ENCODE peak calls at places on chromosomes 3 and 15, in nine cellular contexts. J, N, W, G, P, I, O, T and L are unnamed samples.

GRCh38 chr3:81443948-81444347 is 317.5 kb downstream of the GBE1 start:
- DNase-seq in J (no peak), N (no peak), W (no peak), G (no peak), P (no peak), I (no peak), O (no peak), T (no peak), L (no peak)

GRCh38 chr3:61345020-61345419 is 93.8 kb upstream of the FHIT start:
- DNase-seq in J (no peak), N (no peak), W (no peak), G (no peak), P (no peak), I (no peak), O (no peak), T (no peak), L (no peak)

GRCh38 chr3:126424039-126424717 is 29.5 kb downstream of the CFAP100 start:
- DNase-seq in J (no peak), N (peak; percentile 17), W (no peak), G (no peak), P (peak; percentile 39), I (no peak), O (peak; percentile 46), T (peak; percentile 19), L (no peak)

GRCh38 chr15:34804776-34805175 is 9.4 kb upstream of the ACTC1 start:
- DNase-seq in J (no peak), N (no peak), W (no peak), G (no peak), P (no peak), I (no peak), O (no peak), T (no peak), L (no peak)

GRCh38 chr15:81410318-81410753 is 36.3 kb upstream of the TMC3 start:
- DNase-seq in J (peak; percentile 54), N (no peak), W (no peak), G (no peak), P (peak; percentile 62), I (no peak), O (peak; percentile 77), T (peak; percentile 57), L (no peak)

GRCh38 chr15:29103825-29104565 is 165.6 kb downstream of the NSMCE3 start:
- DNase-seq in J (no peak), N (peak; percentile 44), W (no peak), G (peak; percentile 58), P (peak; percentile 92), I (no peak), O (peak; percentile 78), T (no peak), L (peak; percentile 34)

GRCh38 chr3:21328982-21329381 is 422.0 kb downstream of the ZNF385D start:
- DNase-seq in J (no peak), N (no peak), W (no peak), G (no peak), P (no peak), I (no peak), O (no peak), T (peak; percentile 11), L (no peak)

GRCh38 chr3:18655827-18656226 is 230.7 kb upstream of the SATB1 start:
- DNase-seq in J (no peak), N (no peak), W (no peak), G (no peak), P (no peak), I (no peak), O (no peak), T (no peak), L (no peak)

GRCh38 chr15:48563944-48564343 is 81.6 kb downstream of the FBN1 start:
- DNase-seq in J (no peak), N (no peak), W (no peak), G (no peak), P (no peak), I (no peak), O (no peak), T (no peak), L (no peak)

GRCh38 chr15:101203607-101204006 is 48.2 kb downstream of the CHSY1 start:
- DNase-seq in J (no peak), N (no peak), W (no peak), G (no peak), P (no peak), I (no peak), O (no peak), T (no peak), L (no peak)

GRCh38 chr3:111765136-111765535 is 93.9 kb upstream of the PHLDB2 start:
- DNase-seq in J (no peak), N (no peak), W (no peak), G (no peak), P (no peak), I (no peak), O (no peak), T (no peak), L (no peak)

GRCh38 chr3:111763101-111763500 is 96.0 kb upstream of the PHLDB2 start:
- DNase-seq in J (no peak), N (no peak), W (no peak), G (no peak), P (no peak), I (no peak), O (no peak), T (no peak), L (no peak)

GRCh38 chr3:111762535-111762934 is 96.5 kb upstream of the PHLDB2 start:
- DNase-seq in J (no peak), N (no peak), W (no peak), G (no peak), P (no peak), I (no peak), O (no peak), T (no peak), L (no peak)

GRCh38 chr3:111763968-111764367 is 95.1 kb upstream of the PHLDB2 start:
- DNase-seq in J (no peak), N (no peak), W (no peak), G (no peak), P (no peak), I (no peak), O (no peak), T (no peak), L (no peak)

DNA sequence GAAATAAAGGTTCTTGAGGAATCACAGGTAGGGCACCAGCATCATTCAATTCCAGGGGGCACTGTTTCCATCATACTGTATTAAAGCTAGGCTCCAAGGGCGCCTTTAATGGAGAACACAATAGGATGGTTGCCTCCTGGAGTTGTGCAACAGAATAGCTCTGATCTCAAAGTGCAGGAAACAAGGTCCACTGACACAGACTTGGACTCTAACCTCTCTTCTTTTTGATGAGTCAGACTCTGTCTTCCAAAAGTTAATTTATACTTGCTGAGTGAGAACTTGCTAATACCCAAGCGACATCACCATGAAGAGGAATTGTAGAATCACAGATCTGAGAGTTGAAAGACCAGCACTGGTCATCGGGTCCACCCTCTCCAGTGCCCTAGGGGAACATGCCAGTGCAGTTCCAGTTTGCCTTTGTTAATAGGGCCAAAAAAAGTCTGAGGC is 94.4 kb upstream of the PHLDB2 start:
- DNase-seq in J (no peak), N (no peak), W (no peak), G (no peak), P (no peak), I (no peak), O (no peak), T (no peak), L (no peak)
- TF ChIP-seq POLR2AphosphoS5 in J (no peak), N (no peak), W (no peak), G (no peak), P (no peak), I (peak; percentile 14), O (peak; percentile 12), T (no peak), L (no peak)

DNA sequence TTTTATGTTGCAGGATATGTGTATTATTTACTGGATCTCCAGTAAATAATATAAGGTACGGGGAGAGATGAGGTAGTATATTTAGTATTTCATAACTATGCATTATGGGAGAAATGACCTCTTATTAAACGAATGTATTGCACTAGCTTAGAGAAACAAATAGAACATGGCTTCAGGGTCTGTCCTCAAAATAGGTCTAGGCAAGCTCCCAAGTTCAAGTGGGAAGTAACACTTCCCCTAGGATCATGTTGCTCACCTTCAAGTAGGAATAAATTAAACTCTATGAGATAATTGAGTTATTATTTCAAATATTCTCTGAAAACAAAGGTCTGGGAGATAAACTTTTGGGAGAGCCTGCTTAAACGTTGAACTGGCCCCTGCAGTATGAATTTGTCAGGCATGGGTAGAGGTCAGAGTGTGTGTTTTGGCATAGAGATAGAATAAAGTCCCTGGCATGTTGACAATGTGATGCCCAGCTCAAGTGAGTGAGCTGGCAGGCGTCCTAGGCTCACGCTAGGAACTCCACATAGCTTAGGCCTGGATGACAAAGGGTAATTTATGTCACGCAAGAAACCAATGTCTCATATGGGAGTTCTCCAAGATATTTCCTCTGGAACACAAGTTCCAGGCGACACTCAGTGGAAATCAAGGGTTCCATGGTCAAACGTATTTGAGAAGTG is 236.8 kb downstream of the CACNA2D3 start:
- DNase-seq in J (no peak), N (no peak), W (no peak), G (no peak), P (no peak), I (no peak), O (no peak), T (no peak), L (no peak)
- TF ChIP-seq EP300 in J (no peak), N (no peak), W (no peak), G (no peak), P (no peak), I (no peak), O (no peak), T (no peak), L (no peak)

DNA sequence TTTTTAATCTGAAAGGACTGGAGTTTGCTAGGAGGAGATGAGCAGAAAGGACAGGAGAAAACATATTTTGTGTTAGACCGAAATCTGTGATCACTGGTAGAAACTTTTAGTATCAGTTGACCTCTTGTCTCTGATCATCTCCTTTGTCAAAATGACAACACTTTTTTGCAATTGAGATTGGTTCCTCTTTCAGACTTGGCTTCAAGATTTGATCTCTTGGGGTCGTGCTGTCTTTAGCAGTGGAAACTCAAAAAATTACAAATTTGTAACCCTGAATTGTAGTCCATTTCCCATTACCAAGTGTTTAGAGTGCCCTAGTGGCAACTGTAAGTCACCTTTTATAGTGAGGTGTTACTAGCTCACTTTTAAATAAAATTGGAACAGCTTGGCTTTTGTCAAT is 107.4 kb downstream of the KLHL25 start:
- DNase-seq in J (no peak), N (no peak), W (no peak), G (no peak), P (no peak), I (no peak), O (no peak), T (no peak), L (no peak)
- TF ChIP-seq CTCF in J (no peak), N (no peak), W (no peak), G (no peak), P (no peak), I (no peak), O (no peak), T (no peak), L (no peak)

DNA sequence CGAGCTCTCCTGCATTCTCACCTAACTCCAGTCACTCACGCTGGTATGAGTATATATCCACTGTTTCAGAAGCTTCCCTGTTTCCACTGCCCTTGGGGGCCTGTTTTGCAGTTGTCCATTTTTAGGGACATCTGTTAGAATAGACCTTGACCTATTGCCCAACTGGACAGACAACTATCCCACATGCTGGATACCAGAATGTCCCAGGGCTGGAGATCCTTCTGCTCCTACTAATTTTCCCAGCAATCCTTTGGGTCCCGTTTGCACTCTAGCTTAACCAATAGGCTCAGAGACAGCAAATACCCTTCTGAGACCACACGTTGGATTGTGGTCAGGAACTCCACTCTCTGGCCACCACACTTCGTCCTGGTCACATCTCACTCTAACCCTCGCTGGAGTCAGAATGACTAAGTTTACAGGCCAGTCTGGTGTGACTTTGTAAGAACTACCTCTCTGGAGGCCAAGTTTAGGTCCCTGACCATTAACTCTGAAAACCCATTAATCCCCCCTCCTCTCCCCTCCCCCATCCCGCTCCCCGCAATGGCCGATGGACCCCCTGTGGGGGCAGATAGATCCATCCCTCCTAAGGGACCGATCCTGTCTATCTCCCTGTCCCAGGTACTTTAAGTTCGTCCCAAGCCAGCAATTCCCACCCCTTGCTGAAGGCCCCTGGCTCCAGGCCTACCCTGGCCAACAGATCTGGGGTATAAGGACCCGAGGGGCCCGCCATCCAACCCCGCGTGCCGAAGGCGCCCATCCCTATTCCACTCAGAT is 35.5 kb downstream of the HMCES start:
- DNase-seq in J (peak; percentile 26), N (no peak), W (no peak), G (peak; percentile 27), P (no peak), I (no peak), O (no peak), T (peak; percentile 34), L (no peak)
- TF ChIP-seq POLR2AphosphoS5 in J (peak; percentile 45), N (peak; percentile 33), W (peak; percentile 77), G (peak; percentile 18), P (peak; percentile 85), I (peak; percentile 23), O (no peak), T (peak; percentile 20), L (no peak)